ENCODE peak calls at places on chromosomes 6 and 20, in ten cellular contexts. N is brain microvascular endothelial cell, D is upper lobe of right lung, K is uterus, Q is left ventricle myocardium inferior, V is mesenchymal stem cell, I is fibroblast of the aortic adventitia, T is cardiac muscle cell, E is HCT116, H is MM.1S. M is an unnamed sample.

GRCh38 chr6:90790696-90791095 is 203.8 kb upstream of the MAP3K7 start:
- DNase-seq in V (peak), Q (no peak), T (no peak), D (no peak), E (no peak), N (peak), I (peak), K (no peak), H (no peak), M (peak)

GRCh38 chr6:20953019-20953418 is 418.8 kb downstream of the CDKAL1 start:
- DNase-seq in Q (no peak), N (no peak), K (no peak), I (peak), T (no peak), H (no peak), D (no peak), V (no peak), E (no peak), M (no peak)

GRCh38 chr6:128029841-128030240 is 129.0 kb upstream of the THEMIS start:
- DNase-seq in K (no peak), H (no peak), D (no peak), T (no peak), V (no peak), I (no peak), E (no peak), N (no peak), Q (no peak), M (no peak)

GRCh38 chr6:133799043-133799442 is 89.9 kb upstream of the TCF21 start:
- DNase-seq in H (no peak), I (peak), K (no peak), D (no peak), V (no peak), N (no peak), E (no peak), Q (no peak), T (no peak), M (no peak)

GRCh38 chr6:19999319-20000191 is 162.4 kb downstream of the ID4 start:
- DNase-seq in E (peak), D (no peak), I (no peak), K (no peak), Q (no peak), H (peak), N (peak), T (no peak), V (peak), M (peak)

GRCh38 chr20:43220612-43221011 is 30.9 kb upstream of the PTPRT start:
- DNase-seq in D (no peak), H (no peak), E (no peak), Q (no peak), V (no peak), T (no peak), K (no peak), N (no peak), I (peak), M (peak)

GRCh38 chr6:73079978-73080377 is 145.3 kb downstream of the KHDC1L start:
- DNase-seq in V (no peak), N (no peak), K (no peak), T (no peak), H (no peak), D (no peak), I (no peak), E (no peak), Q (no peak), M (peak)

GRCh38 chr6:157631838-157632237 is 191.2 kb upstream of the SNX9 start:
- DNase-seq in T (no peak), E (no peak), D (no peak), H (no peak), K (no peak), I (no peak), Q (no peak), V (no peak), N (no peak), M (no peak)

GRCh38 chr6:14386263-14386981 is 268.9 kb downstream of the CD83 start:
- DNase-seq in N (no peak), H (peak), E (no peak), K (no peak), T (no peak), Q (no peak), I (no peak), V (no peak), D (no peak), M (no peak)

GRCh38 chr20:3224681-3225421 is 14.1 kb downstream of the SLC4A11 start:
- DNase-seq in N (no peak), T (no peak), D (no peak), V (no peak), K (no peak), Q (no peak), E (no peak), H (no peak), I (no peak), M (no peak)

GRCh38 chr6:686528-686927 is 6.4 kb downstream of the EXOC2 start:
- DNase-seq in T (peak), E (no peak), I (no peak), V (peak), D (no peak), N (no peak), K (no peak), Q (no peak), H (no peak), M (no peak)

GRCh38 chr6:129981598-129981997 is 36.8 kb upstream of the L3MBTL3 start:
- DNase-seq in T (no peak), V (peak), K (no peak), Q (no peak), N (no peak), E (peak), H (peak), I (peak), D (no peak), M (peak)

GRCh38 chr6:36758516-36759176 is 61.0 kb downstream of the RAB44 start:
- DNase-seq in N (no peak), I (no peak), V (no peak), K (no peak), H (peak), E (no peak), Q (no peak), T (no peak), D (no peak), M (no peak)

GRCh38 chr6:36757943-36758508 is 60.4 kb downstream of the RAB44 start:
- DNase-seq in D (no peak), Q (no peak), T (no peak), I (no peak), K (no peak), N (no peak), H (no peak), E (no peak), V (no peak), M (no peak)

GRCh38 chr6:36757206-36757605 is 59.6 kb downstream of the RAB44 start:
- DNase-seq in V (no peak), N (no peak), E (no peak), T (no peak), Q (no peak), D (no peak), K (no peak), I (no peak), H (peak), M (no peak)

GRCh38 chr6:36755435-36756348 is 58.1 kb downstream of the RAB44 start:
- DNase-seq in N (peak), E (no peak), K (no peak), I (peak), H (peak), D (no peak), V (peak), T (no peak), Q (no peak), M (peak)

DNA sequence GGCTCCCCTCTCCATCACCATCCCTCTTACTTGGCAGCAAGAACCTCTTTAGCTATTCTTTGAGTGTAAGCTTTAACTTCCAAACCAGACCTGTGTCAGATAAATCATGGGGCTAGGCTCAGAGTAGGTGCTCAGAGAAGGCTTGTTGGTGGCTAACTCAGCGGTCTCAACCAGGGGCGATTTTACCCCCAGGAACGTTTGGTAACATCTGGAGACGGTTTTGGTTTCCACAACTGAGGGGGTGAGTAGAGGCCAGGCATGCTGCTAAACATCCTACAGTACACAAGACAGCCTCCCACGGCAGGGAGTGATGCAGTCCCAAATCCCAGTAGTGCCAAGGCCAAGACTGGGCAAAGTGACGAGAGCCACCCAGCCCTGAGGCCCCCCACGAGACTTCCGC is 59.1 kb downstream of the RAB44 start:
- DNase-seq in V (no peak), N (no peak), D (no peak), H (no peak), Q (no peak), T (no peak), E (no peak), K (no peak), I (no peak), M (no peak)
- H3K4me3 ChIP-seq in V (no peak), N (no peak), D (no peak), H (peak), Q (no peak), T (no peak), E (no peak), K (no peak), I (no peak), M (no peak)

GRCh38 chr6:75204959-75205775 is 686 bp downstream of the COL12A1 start:
- DNase-seq in N (peak), E (no peak), I (peak), D (peak), Q (no peak), V (peak), H (peak), K (peak), T (peak), M (peak)
- H3K4me3 ChIP-seq in N (peak), E (peak), I (peak), D (peak), Q (peak), V (peak), H (peak), K (peak), T (peak), M (peak)

GRCh38 chr6:32943864-32944263 is 3.0 kb upstream of the HLA-DMB start:
- DNase-seq in T (no peak), Q (no peak), V (no peak), I (no peak), D (no peak), E (no peak), K (no peak), H (no peak), N (no peak), M (no peak)
- H3K4me3 ChIP-seq in T (no peak), Q (no peak), V (no peak), I (no peak), D (peak), E (no peak), K (no peak), H (peak), N (no peak), M (no peak)

DNA sequence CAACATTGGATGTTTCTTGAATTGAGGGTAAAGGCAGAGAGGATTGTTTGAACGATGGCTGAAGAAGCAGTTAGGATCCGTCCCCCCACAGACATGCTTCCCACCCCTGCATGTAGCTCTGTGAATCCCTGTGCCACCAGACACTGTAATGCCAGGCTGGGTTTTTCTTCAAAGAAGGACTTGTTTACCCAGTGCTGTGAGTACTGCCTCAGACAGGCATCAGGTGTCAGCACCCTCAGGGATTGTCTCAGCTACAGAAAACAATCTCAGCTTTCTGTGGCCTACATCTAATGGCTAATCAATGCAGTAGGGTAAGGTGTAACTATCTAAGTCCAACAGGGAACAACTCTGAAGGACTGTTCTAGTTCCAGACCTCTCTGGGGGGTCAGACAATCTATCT is 853.0 kb upstream of the EPHA7 start:
- DNase-seq in H (no peak), V (no peak), K (no peak), Q (no peak), E (no peak), I (no peak), D (no peak), N (no peak), T (no peak), M (no peak)
- H3K4me3 ChIP-seq in H (no peak), V (no peak), K (no peak), Q (no peak), E (no peak), I (no peak), D (no peak), N (no peak), T (no peak), M (no peak)

DNA sequence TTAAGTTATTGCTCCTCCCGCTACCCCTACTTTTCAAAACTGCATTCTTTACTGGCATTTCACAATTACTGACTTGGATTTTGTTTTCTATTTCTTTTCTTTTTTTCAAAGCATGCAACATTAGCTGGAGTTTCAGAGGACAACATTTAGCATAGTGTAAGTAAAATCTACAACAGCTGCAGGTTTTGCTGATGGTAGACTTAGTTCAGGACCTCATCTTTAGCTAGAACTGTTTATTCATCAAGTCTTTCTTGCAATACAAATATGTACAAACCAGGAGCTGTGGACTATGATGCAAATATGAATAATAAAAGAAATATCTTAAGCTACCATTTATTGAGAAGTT is 728 bp upstream of the CEP162 start:
- DNase-seq in N (no peak), H (no peak), T (no peak), D (no peak), V (no peak), E (no peak), Q (no peak), I (no peak), K (no peak), M (no peak)
- H3K4me3 ChIP-seq in N (peak), H (peak), T (peak), D (peak), V (peak), E (peak), Q (peak), I (peak), K (peak), M (peak)

DNA sequence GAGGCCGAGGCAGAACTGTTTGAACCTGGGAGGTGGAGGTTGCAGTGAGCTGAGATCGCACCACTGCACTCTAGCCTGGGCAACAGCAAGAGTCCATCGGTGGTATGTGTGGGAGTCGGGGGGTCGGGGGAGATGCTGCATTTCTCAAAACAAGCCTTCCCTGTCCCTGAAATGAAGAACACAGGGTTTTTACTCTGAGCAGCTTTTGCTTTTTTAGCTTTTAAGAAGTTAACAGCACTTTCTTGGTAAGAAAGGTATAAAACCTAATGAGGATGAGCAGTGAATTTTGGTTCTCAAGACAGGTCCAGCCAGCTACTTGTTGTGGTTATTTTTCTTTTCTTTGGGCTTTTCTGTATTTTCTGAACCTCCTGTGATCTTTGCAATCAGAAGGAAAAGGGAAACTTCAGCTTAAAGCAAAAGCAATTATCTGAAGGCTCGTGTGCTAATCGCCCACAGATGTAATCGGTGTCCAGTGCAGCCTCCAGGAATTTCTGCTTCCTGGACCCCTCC is 3.7 kb downstream of the RPL10A start:
- DNase-seq in I (no peak), E (no peak), V (no peak), T (no peak), K (no peak), Q (no peak), H (no peak), N (no peak), D (no peak), M (no peak)
- H3K4me3 ChIP-seq in I (no peak), E (no peak), V (no peak), T (no peak), K (no peak), Q (no peak), H (no peak), N (no peak), D (no peak), M (no peak)

GRCh38 chr20:53608071-53608455 is 14.4 kb upstream of the ZNF217 start:
- DNase-seq in K (no peak), Q (no peak), E (no peak), H (no peak), T (no peak), V (no peak), D (peak), N (no peak), I (no peak), M (no peak)
- H3K4me3 ChIP-seq in K (no peak), Q (no peak), E (no peak), H (no peak), T (no peak), V (no peak), D (no peak), N (no peak), I (no peak), M (no peak)

M was measured in choroid plexus epithelial cell.